ENCODE peak calls at places on chromosomes 6 and 20, in six cellular contexts. R is astrocyte, L is cardiac muscle cell, V is brain microvascular endothelial cell, J is lower lobe of right lung, N is PC-3. S is an unnamed sample. For H3K27me3, the result is how much of the 10 kb centered on the place peaks cover.

GRCh38 chr20:20369353-20370086 is 1.6 kb downstream of the INSM1 start:
- DNase-seq in L (peak), V (no peak), R (no peak), N (peak), J (no peak), S (no peak)

GRCh38 chr20:41318271-41318649 is 729 bp upstream of the ZHX3 start:
- DNase-seq in V (no peak), R (no peak), L (no peak), N (no peak), J (no peak), S (no peak)

GRCh38 chr6:145147559-145147958 is 587.8 kb downstream of the EPM2A start:
- DNase-seq in R (peak), V (peak), L (no peak), J (no peak), N (peak), S (no peak)

GRCh38 chr6:17589402-17590116 is 10.5 kb upstream of the FAM8A1 start:
- DNase-seq in R (peak), J (no peak), V (peak), N (peak), L (no peak), S (no peak)

GRCh38 chr20:59831024-59831900 is 102.2 kb downstream of the SYCP2 start:
- DNase-seq in R (no peak), V (no peak), J (peak), N (peak), L (no peak), S (peak)

GRCh38 chr6:47922391-47922790 is 140.6 kb downstream of the OPN5 start:
- DNase-seq in N (no peak), V (no peak), L (no peak), R (peak), J (no peak), S (no peak)

GRCh38 chr6:106085687-106085983 is 501 bp upstream of the PRDM1 start:
- DNase-seq in V (no peak), L (no peak), J (no peak), R (no peak), N (no peak), S (no peak)

GRCh38 chr6:156348376-156348775 is 428.8 kb upstream of the ARID1B start:
- DNase-seq in R (no peak), N (no peak), J (no peak), V (no peak), L (no peak), S (no peak)

GRCh38 chr6:38489951-38490350 is 149.8 kb downstream of the BTBD9 start:
- DNase-seq in J (no peak), N (no peak), L (no peak), R (peak), V (peak), S (no peak)

GRCh38 chr20:61801428-61801827 is 264.3 kb downstream of the TAF4 start:
- DNase-seq in R (no peak), J (peak), V (no peak), L (no peak), N (no peak), S (no peak)

GRCh38 chr6:10278786-10279185 is 136.1 kb downstream of the TFAP2A start:
- DNase-seq in V (no peak), J (no peak), N (no peak), R (no peak), L (no peak), S (no peak)

GRCh38 chr20:1291191-1291741 is 25.2 kb downstream of the SNPH start:
- DNase-seq in R (peak), V (peak), L (no peak), N (no peak), J (no peak), S (no peak)

GRCh38 chr6:7541175-7542064 is at the start of gene DSP:
- DNase-seq in J (peak), R (no peak), N (peak), L (peak), V (peak), S (no peak)

GRCh38 chr20:52190437-52191131 is 995 bp downstream of the ZFP64 start:
- DNase-seq in N (peak), J (no peak), L (peak), V (peak), R (no peak), S (no peak)

GRCh38 chr6:131169613-131170012 is 34.3 kb downstream of the AKAP7 start:
- DNase-seq in N (no peak), J (no peak), L (no peak), V (no peak), R (no peak), S (no peak)

GRCh38 chr6:40999498-41000070 is 39.4 kb downstream of the UNC5CL start:
- DNase-seq in J (peak), N (peak), R (peak), L (peak), V (no peak), S (peak)

GRCh38 chr6:15922510-15923307 is 206.2 kb upstream of the MYLIP start:
- DNase-seq in V (peak), N (peak), L (no peak), J (no peak), R (peak), S (no peak)

GRCh38 chr6:32886674-32887383 is 32.8 kb downstream of the PSMB9 start:
- DNase-seq in L (peak), N (peak), V (peak), R (peak), J (no peak), S (no peak)

GRCh38 chr6:84514089-84514971 is 250.1 kb downstream of the TBX18 start:
- DNase-seq in V (no peak), J (no peak), L (no peak), N (no peak), R (no peak), S (no peak)
- TF ChIP-seq CTCF in V (no peak), J (no peak), L (no peak), N (no peak), R (no peak), S (no peak)

GRCh38 chr20:22584922-22585785 is 782 bp upstream of the FOXA2 start:
- DNase-seq in J (peak), N (peak), R (no peak), V (no peak), L (peak), S (no peak)
- H3K27me3 ChIP-seq in J (half or more), N (under half), R (half or more), V (half or more), L (half or more), S (under half)

GRCh38 chr20:62850333-62850974 is 11.2 kb downstream of the TCFL5 start:
- DNase-seq in R (no peak), N (no peak), J (no peak), V (no peak), L (no peak), S (no peak)
- TF ChIP-seq CTCF in R (no peak), N (no peak), J (no peak), V (peak), L (no peak), S (no peak)

GRCh38 chr6:1388927-1389790 is at the start of gene FOXF2:
- DNase-seq in L (peak), R (no peak), V (no peak), J (no peak), N (no peak), S (peak)
- H3K27me3 ChIP-seq in L (half or more), R (half or more), V (half or more), J (half or more), N (half or more), S (half or more)

DNA sequence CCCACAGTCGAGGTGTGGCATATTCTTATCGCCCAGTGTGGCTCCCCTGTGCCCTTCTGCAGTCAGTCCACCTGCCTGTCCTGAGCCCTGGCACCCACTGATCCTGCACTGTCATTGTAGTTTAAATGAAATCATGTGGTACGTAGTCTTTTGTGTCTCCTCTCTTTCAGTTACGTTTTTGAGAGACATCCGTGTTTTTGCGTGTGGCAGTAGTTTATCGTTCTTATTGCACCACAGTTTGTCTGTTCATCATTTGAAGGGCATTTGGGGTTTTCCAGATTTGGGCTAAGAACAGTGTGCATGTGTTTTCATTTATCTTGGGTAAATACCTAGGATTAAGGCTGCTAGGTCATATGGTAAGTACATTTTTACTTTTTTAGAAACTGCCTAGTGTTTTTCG is 49.3 kb downstream of the SPATA2 start:
- DNase-seq in J (no peak), N (no peak), L (no peak), V (peak), R (no peak), S (no peak)
- TF ChIP-seq CTCF in J (no peak), N (no peak), L (no peak), V (no peak), R (no peak), S (no peak)

GRCh38 chr6:150142657-150143501 is at the start of gene PPP1R14C:
- DNase-seq in J (peak), R (peak), N (peak), V (no peak), L (peak), S (no peak)
- H3K27me3 ChIP-seq in J (under half), R (half or more), N (under half), V (half or more), L (under half), S (half or more)